ENCODE peak calls at places on chromosome 2, in six cellular contexts. Q is cardiac fibroblast, H is NT2/D1, D is IMR-90, I is AML-193, S is SK-N-DZ. O is an unnamed sample.

GRCh38 chr2:96683972-96684820 is 41.6 kb downstream of the FER1L5 start:
- DNase-seq in D (no peak), H (no peak), I (no peak), S (no peak), Q (no peak), O (no peak)

GRCh38 chr2:233171344-233171743 is 80.1 kb upstream of the ATG16L1 start:
- DNase-seq in H (no peak), Q (no peak), S (no peak), D (no peak), I (no peak), O (no peak)

GRCh38 chr2:15038373-15039364 is 406.2 kb downstream of the LRATD1 start:
- DNase-seq in H (no peak), Q (no peak), D (peak; percentile 36), S (no peak), I (no peak), O (no peak)

GRCh38 chr2:46697830-46698323 is 217.7 kb downstream of the MCFD2 start:
- DNase-seq in S (no peak), H (peak; percentile 3), I (no peak), D (no peak), Q (no peak), O (no peak)

GRCh38 chr2:24721470-24721869 is 71.7 kb downstream of the PTRHD1 start:
- DNase-seq in Q (peak; percentile 92), S (no peak), I (no peak), D (peak; percentile 93), H (no peak), O (no peak)

GRCh38 chr2:216829533-216829932 is 30.3 kb downstream of the TNP1 start:
- DNase-seq in Q (peak; percentile 40), H (no peak), D (peak; percentile 63), I (no peak), S (no peak), O (no peak)

GRCh38 chr2:43391877-43392214 is 165.4 kb upstream of the ZFP36L2 start:
- DNase-seq in S (no peak), I (no peak), Q (peak; percentile 66), D (peak; percentile 64), H (no peak), O (no peak)

GRCh38 chr2:177114712-177115111 is 97.9 kb upstream of the HNRNPA3 start:
- DNase-seq in S (no peak), Q (no peak), I (no peak), D (no peak), H (no peak), O (no peak)

GRCh38 chr2:11332596-11332995 is 11.8 kb downstream of the ROCK2 start:
- DNase-seq in D (no peak), I (no peak), S (no peak), Q (no peak), H (no peak), O (no peak)

GRCh38 chr2:215554689-215555088 is 118.8 kb upstream of the FN1 start:
- DNase-seq in H (no peak), I (no peak), D (peak; percentile 81), Q (peak; percentile 51), S (no peak), O (no peak)

GRCh38 chr2:73069855-73070650 is 1.5 kb downstream of the SFXN5 start:
- DNase-seq in I (peak; percentile 18), Q (no peak), S (no peak), H (no peak), D (peak; percentile 34), O (no peak)

GRCh38 chr2:26922638-26923466 is 47.6 kb upstream of the MAPRE3 start:
- DNase-seq in I (peak; percentile 42), D (peak; percentile 6), S (peak; percentile 42), H (peak; percentile 57), Q (peak; percentile 26), O (peak; percentile 10)

GRCh38 chr2:12652723-12653122 is 64.0 kb upstream of the TRIB2 start:
- DNase-seq in H (no peak), D (no peak), S (no peak), I (no peak), Q (no peak), O (no peak)

GRCh38 chr2:27370816-27371620 is 602 bp downstream of the SNX17 start:
- DNase-seq in D (peak; percentile 53), I (peak; percentile 80), Q (peak; percentile 73), S (no peak), H (no peak), O (no peak)

GRCh38 chr2:127157651-127158460 is 50.9 kb upstream of the BIN1 start:
- DNase-seq in H (peak; percentile 42), Q (peak; percentile 42), D (no peak), I (no peak), S (peak; percentile 67), O (no peak)